ENCODE peak calls at places on chromosomes 12 and 14, in five cellular contexts. H is mesenchymal stem cell, T is neuronal stem cell, K is IMR-90, W is H1. R is an unnamed sample.

GRCh38 chr12:29066061-29066588 is 83.0 kb upstream of the FAR2 start:
- DNase-seq in H (peak; percentile 48), T (peak; percentile 31), K (peak; percentile 50), W (no peak), R (no peak)

GRCh38 chr14:105498430-105499255 is 7.6 kb downstream of the TEDC1 start:
- DNase-seq in H (no peak), T (no peak), K (no peak), W (no peak), R (peak; percentile 98)

GRCh38 chr14:41482861-41483260 is 123.8 kb upstream of the LRFN5 start:
- DNase-seq in H (no peak), T (no peak), K (no peak), W (no peak), R (no peak)

GRCh38 chr12:76470028-76470939 is 89.3 kb downstream of the OSBPL8 start:
- DNase-seq in H (peak; percentile 84), T (no peak), K (peak; percentile 93), W (no peak), R (peak; percentile 15)

GRCh38 chr12:60279224-60279623 is 683.4 kb downstream of the SLC16A7 start:
- DNase-seq in H (peak; percentile 82), T (no peak), K (peak; percentile 84), W (no peak), R (no peak)

GRCh38 chr14:63180017-63180416 is 24.2 kb upstream of the RHOJ start:
- DNase-seq in H (no peak), T (no peak), K (peak; percentile 28), W (no peak), R (no peak)

GRCh38 chr14:95387826-95388445 is 68.2 kb upstream of the CLMN start:
- DNase-seq in H (no peak), T (no peak), K (no peak), W (no peak), R (no peak)

GRCh38 chr12:7832059-7832696 is 40.5 kb downstream of the SLC2A14 start:
- DNase-seq in H (peak; percentile 70), T (peak; percentile 17), K (peak; percentile 71), W (no peak), R (peak; percentile 45)

DNA sequence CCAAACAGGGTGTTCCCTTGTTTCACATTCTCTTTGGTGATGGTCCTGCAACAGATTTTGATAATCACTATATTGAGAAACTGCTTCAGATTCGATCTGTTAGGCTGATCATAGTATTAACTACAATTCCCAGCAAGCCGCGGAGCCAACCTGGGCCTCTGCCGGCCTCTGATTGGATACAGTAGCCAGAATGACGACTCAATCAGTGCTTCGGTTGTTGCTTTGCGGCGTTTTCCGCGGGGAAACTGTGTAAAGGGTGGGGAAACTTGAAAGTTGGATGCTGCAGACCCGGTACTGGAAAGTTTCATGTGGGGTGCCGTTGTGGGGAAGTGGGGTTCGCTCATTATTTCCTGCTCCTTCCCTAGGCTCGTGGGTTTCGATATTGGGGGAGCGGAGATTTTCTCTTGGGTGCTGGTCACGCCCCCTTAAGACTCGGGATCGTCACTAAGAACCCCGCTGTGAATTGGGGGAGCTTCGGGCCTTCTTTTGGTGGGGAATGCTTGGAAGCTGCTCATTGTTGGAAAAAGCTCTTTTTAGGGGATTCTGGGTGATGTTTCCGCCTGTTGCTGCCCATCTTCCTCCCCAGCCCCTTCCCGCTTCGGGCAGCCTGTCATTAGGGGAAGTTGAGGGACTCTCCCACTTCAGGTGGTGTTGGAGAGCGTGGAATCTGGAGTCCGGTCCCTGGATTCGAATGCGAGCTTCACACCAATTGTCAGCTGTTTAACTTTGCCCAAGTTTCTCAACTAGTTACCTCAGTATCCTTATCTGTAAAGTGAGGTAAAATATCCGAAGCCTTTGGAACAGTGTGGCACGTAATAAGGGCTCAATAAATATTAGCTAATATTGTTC is at the start of gene RAD51B:
- DNase-seq in H (peak; percentile 85), T (peak; percentile 81), K (peak; percentile 79), W (peak; percentile 91), R (peak; percentile 96)
- H3K4ac ChIP-seq in H (no peak within 1 kb of the TSS), T (no peak within 1 kb of the TSS), K (peak within 1 kb of the TSS; percentile 81), W (peak within 1 kb of the TSS; percentile 25), R (peak within 1 kb of the TSS; percentile 47)

GRCh38 chr12:88940854-88941253 is 360.6 kb upstream of the KITLG start:
- DNase-seq in H (no peak), T (no peak), K (no peak), W (no peak), R (no peak)

GRCh38 chr12:88947486-88948043 is 367.3 kb upstream of the KITLG start:
- DNase-seq in H (no peak), T (no peak), K (no peak), W (no peak), R (peak; percentile 77)

GRCh38 chr12:88946377-88946997 is 366.2 kb upstream of the KITLG start:
- DNase-seq in H (peak; percentile 93), T (no peak), K (peak; percentile 78), W (no peak), R (peak; percentile 13)

GRCh38 chr12:88944403-88944802 is 364.1 kb upstream of the KITLG start:
- DNase-seq in H (peak; percentile 47), T (no peak), K (peak; percentile 60), W (no peak), R (no peak)

GRCh38 chr12:88945041-88945732 is 364.9 kb upstream of the KITLG start:
- DNase-seq in H (no peak), T (no peak), K (peak; percentile 10), W (no peak), R (no peak)
- H4K8ac ChIP-seq in H (no peak overlapping the region), T (no peak overlapping the region), K (no peak overlapping the region), W (no peak overlapping the region), R (no peak overlapping the region)

DNA sequence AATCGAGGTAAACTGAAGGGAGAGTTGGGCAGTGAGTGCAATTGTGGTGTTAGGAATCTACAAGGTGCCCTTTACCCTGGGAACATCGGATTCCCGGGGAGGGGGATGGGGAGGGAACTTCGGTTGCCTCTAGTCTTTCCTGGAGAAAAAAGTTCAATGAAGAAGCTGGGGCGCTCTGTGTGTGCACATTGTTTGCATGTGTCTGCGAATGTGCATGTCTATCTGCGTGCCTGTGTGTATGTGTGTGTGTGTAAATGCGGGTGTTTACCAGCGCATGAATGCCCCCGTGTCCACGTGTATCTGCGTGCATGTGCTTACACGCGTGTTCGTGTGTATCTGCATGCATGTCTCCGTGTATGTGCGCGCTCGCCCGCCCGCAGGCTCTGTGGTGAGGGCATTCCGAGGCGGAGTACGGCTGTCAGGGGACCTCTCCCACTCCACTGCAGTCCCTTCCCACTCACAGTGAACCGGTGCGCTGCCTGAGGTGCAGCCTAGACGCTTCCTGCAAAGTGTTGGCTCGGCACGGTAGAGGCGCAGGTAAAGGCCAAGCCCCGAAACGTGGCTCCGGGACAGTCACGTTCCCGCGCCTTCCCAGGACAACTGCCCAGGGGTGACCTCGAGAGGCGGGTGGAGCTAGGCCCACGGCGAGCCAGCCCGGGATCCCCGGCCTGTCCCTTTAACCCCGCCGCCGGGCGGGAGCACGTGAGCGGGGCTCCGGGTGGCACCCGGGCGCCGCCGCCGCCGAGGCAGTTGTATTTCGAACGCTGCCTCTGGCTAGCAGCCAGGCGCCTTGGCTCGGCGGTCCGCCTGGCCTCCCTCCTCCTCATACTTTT is 586 bp upstream of the HMGA2 start:
- DNase-seq in H (peak; percentile 67), T (peak; percentile 64), K (peak; percentile 58), W (peak; percentile 72), R (no peak)
- H3K4ac ChIP-seq in H (peak overlapping the region; percentile 99), T (peak overlapping the region; percentile 100), K (peak overlapping the region; percentile 96), W (peak overlapping the region; percentile 55), R (peak overlapping the region; percentile 6)

GRCh38 chr12:84767079-84767478 is 145.5 kb downstream of the SLC6A15 start:
- DNase-seq in H (no peak), T (no peak), K (no peak), W (no peak), R (no peak)

GRCh38 chr12:84766375-84766774 is 146.2 kb downstream of the SLC6A15 start:
- DNase-seq in H (no peak), T (no peak), K (no peak), W (no peak), R (no peak)

DNA sequence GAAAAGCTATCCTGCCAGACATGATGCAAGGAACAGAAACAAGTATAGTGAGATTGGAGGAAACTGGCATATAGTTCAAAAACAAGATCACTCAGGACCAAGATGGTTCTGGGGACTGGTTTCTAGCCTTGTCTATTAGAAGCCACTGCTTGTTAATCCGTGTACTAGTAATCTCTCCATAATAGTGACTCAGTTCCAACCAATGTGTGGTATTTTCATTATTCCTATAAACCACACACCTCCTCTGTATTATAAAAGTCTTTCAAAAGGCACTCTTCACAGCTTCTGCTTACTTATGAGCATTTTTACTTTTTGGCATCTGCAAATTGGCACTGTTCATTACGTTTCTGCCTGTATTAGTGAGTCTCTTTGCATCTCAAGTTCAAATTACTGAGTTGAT is 140.3 kb downstream of the SLC6A15 start:
- DNase-seq in H (no peak), T (no peak), K (peak; percentile 1), W (no peak), R (no peak)
- H4K8ac ChIP-seq in H (no peak overlapping the region), T (no peak overlapping the region), K (no peak overlapping the region), W (no peak overlapping the region), R (no peak overlapping the region)

GRCh38 chr12:32108829-32109228 is 2.2 kb downstream of the BICD1 start:
- DNase-seq in H (no peak), T (no peak), K (no peak), W (no peak), R (no peak)

GRCh38 chr12:32106517-32107366 is at the start of gene BICD1:
- DNase-seq in H (peak; percentile 91), T (peak; percentile 85), K (peak; percentile 87), W (peak; percentile 88), R (peak; percentile 54)

GRCh38 chr12:32104572-32105355 is 1.9 kb upstream of the BICD1 start:
- DNase-seq in H (no peak), T (no peak), K (no peak), W (no peak), R (no peak)

GRCh38 chr12:32107376-32108267 is 975 bp downstream of the BICD1 start:
- DNase-seq in H (peak; percentile 70), T (peak; percentile 26), K (peak; percentile 80), W (no peak), R (peak; percentile 22)

DNA sequence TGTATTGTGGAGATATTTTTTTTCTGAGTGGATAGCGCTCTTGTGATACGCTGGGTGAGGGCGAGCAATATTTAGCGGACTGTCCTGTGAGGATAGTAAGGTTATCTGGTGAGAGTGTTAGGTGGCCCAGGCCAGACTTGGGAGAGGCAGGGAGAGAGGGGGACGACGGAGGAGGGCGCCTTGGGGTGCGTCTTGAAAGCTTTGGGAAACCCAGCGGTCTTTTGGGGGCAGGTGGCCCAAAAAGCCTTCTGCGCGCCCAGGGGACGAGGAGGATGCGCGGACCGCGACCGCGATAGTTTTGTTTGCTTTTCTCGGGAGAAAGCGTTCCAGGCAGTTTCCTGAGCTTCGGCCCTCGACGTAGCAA is 512 bp upstream of the BICD1 start:
- DNase-seq in H (no peak), T (no peak), K (no peak), W (no peak), R (no peak)
- H3K4ac ChIP-seq in H (peak overlapping the region; percentile 54), T (no peak overlapping the region), K (peak overlapping the region; percentile 91), W (peak overlapping the region; percentile 69), R (peak overlapping the region; percentile 13)